ENCODE peak calls at places on chromosomes 5 and 9, in five cellular contexts. S, V, W, T and H are unnamed samples.
A peak's percentile ranks its signal among the peaks of the same experiment; 100 is the strongest.

GRCh38 chr9:135971892-135972291 is 10.7 kb upstream of the UBAC1 start:
- DNase-seq in S (no peak), V (peak; percentile 84), W (no peak), T (peak; percentile 43), H (no peak)

GRCh38 chr5:120630550-120630949 is 166.4 kb downstream of the PRR16 start:
- DNase-seq in S (no peak), V (no peak), W (no peak), T (no peak), H (no peak)

GRCh38 chr5:44862808-44863207 is 54.1 kb downstream of the MRPS30 start:
- DNase-seq in S (no peak), V (no peak), W (peak; percentile 28), T (no peak), H (no peak)

GRCh38 chr5:68329554-68329953 is 114.0 kb downstream of the PIK3R1 start:
- DNase-seq in S (peak; percentile 73), V (no peak), W (no peak), T (no peak), H (no peak)

GRCh38 chr9:82597225-82598158 is 465.4 kb downstream of the RASEF start:
- DNase-seq in S (peak; percentile 7), V (no peak), W (no peak), T (no peak), H (no peak)

GRCh38 chr5:96391921-96392320 is 41.1 kb downstream of the PCSK1 start:
- DNase-seq in S (peak; percentile 33), V (no peak), W (no peak), T (no peak), H (no peak)

GRCh38 chr5:107324071-107324470 is 346.7 kb downstream of the EFNA5 start:
- DNase-seq in S (no peak), V (no peak), W (no peak), T (no peak), H (no peak)

GRCh38 chr9:16143947-16144890 is 591.4 kb downstream of the CCDC171 start:
- DNase-seq in S (no peak), V (no peak), W (no peak), T (no peak), H (no peak)

GRCh38 chr5:69414885-69415583 is at the start of gene MARVELD2:
- DNase-seq in S (peak; percentile 63), V (peak; percentile 97), W (peak; percentile 70), T (peak; percentile 33), H (peak; percentile 68)

GRCh38 chr5:150780180-150780692 is 1.7 kb downstream of the SMIM3 start:
- DNase-seq in S (peak; percentile 44), V (no peak), W (peak; percentile 59), T (no peak), H (peak; percentile 73)

GRCh38 chr9:134502261-134503211 is 139.1 kb upstream of the COL5A1 start:
- DNase-seq in S (peak; percentile 99), V (peak; percentile 68), W (no peak), T (no peak), H (no peak)

GRCh38 chr9:78026416-78026815 is 5.2 kb downstream of the GNAQ start:
- DNase-seq in S (peak; percentile 27), V (no peak), W (no peak), T (no peak), H (no peak)

GRCh38 chr5:175866377-175866907 is 4.9 kb upstream of the CPLX2 start:
- DNase-seq in S (no peak), V (no peak), W (no peak), T (no peak), H (no peak)

GRCh38 chr5:35819026-35819425 is 37.7 kb upstream of the IL7R start:
- DNase-seq in S (no peak), V (no peak), W (no peak), T (peak; percentile 0), H (no peak)

GRCh38 chr5:138460032-138460693 is 5.1 kb upstream of the EGR1 start:
- DNase-seq in S (no peak), V (no peak), W (no peak), T (no peak), H (no peak)

GRCh38 chr5:111948517-111948916 is 191.5 kb upstream of the NREP start:
- DNase-seq in S (peak; percentile 90), V (no peak), W (no peak), T (no peak), H (no peak)

GRCh38 chr5:157100140-157100679 is 8.6 kb downstream of the HAVCR2 start:
- DNase-seq in S (peak; percentile 33), V (no peak), W (no peak), T (peak; percentile 20), H (no peak)

GRCh38 chr9:128845186-128845931 is 15.8 kb upstream of the SPOUT1 start:
- DNase-seq in S (no peak), V (no peak), W (no peak), T (no peak), H (no peak)